ENCODE peak calls at places on chromosomes 12 and 14, in five cellular contexts. One of them, this sample, is unnamed.

GRCh38 chr12:111446631-111447570 is 41.2 kb downstream of the SH2B3 start:
- DNase-seq in iPS DF 19.7: no peak
- DNase-seq in HuH-7.5: no peak
- DNase-seq in HEK293T: no peak
- DNase-seq in IMR-90: no peak
- DNase-seq in this sample: no peak

GRCh38 chr12:26124491-26125450 is at the start of gene BHLHE41:
- DNase-seq in iPS DF 19.7: no peak
- DNase-seq in HuH-7.5: peak; percentile 57
- DNase-seq in HEK293T: peak; percentile 61
- DNase-seq in IMR-90: peak; percentile 36
- DNase-seq in this sample: peak; percentile 30

GRCh38 chr12:67786086-67786485 is 137.5 kb downstream of the DYRK2 start:
- DNase-seq in iPS DF 19.7: no peak
- DNase-seq in HuH-7.5: no peak
- DNase-seq in HEK293T: no peak
- DNase-seq in IMR-90: no peak
- DNase-seq in this sample: no peak

GRCh38 chr14:72010474-72010873 is 78.2 kb downstream of the RGS6 start:
- DNase-seq in iPS DF 19.7: no peak
- DNase-seq in HuH-7.5: no peak
- DNase-seq in HEK293T: no peak
- DNase-seq in IMR-90: no peak
- DNase-seq in this sample: no peak

GRCh38 chr14:101917413-101918124 is 46.8 kb upstream of the DYNC1H1 start:
- DNase-seq in iPS DF 19.7: no peak
- DNase-seq in HuH-7.5: no peak
- DNase-seq in HEK293T: no peak
- DNase-seq in IMR-90: no peak
- DNase-seq in this sample: no peak

GRCh38 chr14:50410921-50411320 is 14.2 kb upstream of the CDKL1 start:
- DNase-seq in iPS DF 19.7: no peak
- DNase-seq in HuH-7.5: no peak
- DNase-seq in HEK293T: no peak
- DNase-seq in IMR-90: peak; percentile 85
- DNase-seq in this sample: no peak

GRCh38 chr12:84336231-84336630 is 576.4 kb downstream of the SLC6A15 start:
- DNase-seq in iPS DF 19.7: no peak
- DNase-seq in HuH-7.5: no peak
- DNase-seq in HEK293T: no peak
- DNase-seq in IMR-90: peak; percentile 18
- DNase-seq in this sample: no peak

GRCh38 chr12:18898469-18898868 is 160.6 kb downstream of the CAPZA3 start:
- DNase-seq in iPS DF 19.7: no peak
- DNase-seq in HuH-7.5: no peak
- DNase-seq in HEK293T: no peak
- DNase-seq in IMR-90: no peak
- DNase-seq in this sample: no peak

GRCh38 chr12:123971449-123971769 is 1.2 kb downstream of the CCDC92 start:
- DNase-seq in iPS DF 19.7: no peak
- DNase-seq in HuH-7.5: no peak
- DNase-seq in HEK293T: no peak
- DNase-seq in IMR-90: no peak
- DNase-seq in this sample: no peak

GRCh38 chr14:50832935-50833607 is 2.1 kb upstream of the NIN start:
- DNase-seq in iPS DF 19.7: no peak
- DNase-seq in HuH-7.5: no peak
- DNase-seq in HEK293T: no peak
- DNase-seq in IMR-90: peak; percentile 11
- DNase-seq in this sample: no peak

GRCh38 chr14:23248601-23249000 is 10.9 kb downstream of the RNF212B start:
- DNase-seq in iPS DF 19.7: no peak
- DNase-seq in HuH-7.5: no peak
- DNase-seq in HEK293T: no peak
- DNase-seq in IMR-90: no peak
- DNase-seq in this sample: no peak

GRCh38 chr14:62956413-62956812 is 88.8 kb downstream of the KCNH5 start:
- DNase-seq in iPS DF 19.7: no peak
- DNase-seq in HuH-7.5: no peak
- DNase-seq in HEK293T: no peak
- DNase-seq in IMR-90: peak; percentile 16
- DNase-seq in this sample: no peak

GRCh38 chr12:88334271-88334670 is 192.2 kb downstream of the TMTC3 start:
- DNase-seq in iPS DF 19.7: peak; percentile 1
- DNase-seq in HuH-7.5: no peak
- DNase-seq in HEK293T: no peak
- DNase-seq in IMR-90: peak; percentile 63
- DNase-seq in this sample: peak; percentile 41

GRCh38 chr12:4120316-4120920 is 153.1 kb upstream of the CCND2 start:
- DNase-seq in iPS DF 19.7: no peak
- DNase-seq in HuH-7.5: no peak
- DNase-seq in HEK293T: no peak
- DNase-seq in IMR-90: no peak
- DNase-seq in this sample: no peak

GRCh38 chr12:48189331-48190125 is 6.1 kb downstream of the CCDC184 start:
- DNase-seq in iPS DF 19.7: no peak
- DNase-seq in HuH-7.5: peak; percentile 65
- DNase-seq in HEK293T: peak; percentile 62
- DNase-seq in IMR-90: peak; percentile 67
- DNase-seq in this sample: peak; percentile 36

GRCh38 chr14:64303471-64303917 is 9.3 kb upstream of the ESR2 start:
- DNase-seq in iPS DF 19.7: peak; percentile 65
- DNase-seq in HuH-7.5: peak; percentile 56
- DNase-seq in HEK293T: peak; percentile 61
- DNase-seq in IMR-90: peak; percentile 68
- DNase-seq in this sample: peak; percentile 20

GRCh38 chr12:101727098-101727497 is 12.2 kb downstream of the SYCP3 start:
- DNase-seq in iPS DF 19.7: no peak
- DNase-seq in HuH-7.5: no peak
- DNase-seq in HEK293T: no peak
- DNase-seq in IMR-90: peak; percentile 13
- DNase-seq in this sample: no peak

GRCh38 chr12:820336-820735 is 68.0 kb downstream of the WNK1 start:
- DNase-seq in iPS DF 19.7: no peak
- DNase-seq in HuH-7.5: no peak
- DNase-seq in HEK293T: no peak
- DNase-seq in IMR-90: no peak
- DNase-seq in this sample: no peak

GRCh38 chr12:114666746-114667668 is 17.0 kb downstream of the TBX3 start:
- DNase-seq in iPS DF 19.7: no peak
- DNase-seq in HuH-7.5: peak; percentile 59
- DNase-seq in HEK293T: no peak
- DNase-seq in IMR-90: no peak
- DNase-seq in this sample: no peak

GRCh38 chr12:127559349-127560040 is 707.5 kb upstream of the TMEM132C start:
- DNase-seq in iPS DF 19.7: peak; percentile 52
- DNase-seq in HuH-7.5: no peak
- DNase-seq in HEK293T: peak; percentile 37
- DNase-seq in IMR-90: peak; percentile 94
- DNase-seq in this sample: peak; percentile 41

GRCh38 chr12:59365133-59365532 is 230.7 kb upstream of the SLC16A7 start:
- DNase-seq in iPS DF 19.7: no peak
- DNase-seq in HuH-7.5: no peak
- DNase-seq in HEK293T: no peak
- DNase-seq in IMR-90: no peak
- DNase-seq in this sample: no peak

GRCh38 chr12:29309320-29309902 is 71.6 kb downstream of the ERGIC2 start:
- DNase-seq in iPS DF 19.7: no peak
- DNase-seq in HuH-7.5: no peak
- DNase-seq in HEK293T: no peak
- DNase-seq in IMR-90: peak; percentile 47
- DNase-seq in this sample: no peak

GRCh38 chr12:77893918-77894317 is 63.2 kb downstream of the NAV3 start:
- DNase-seq in iPS DF 19.7: no peak
- DNase-seq in HuH-7.5: peak; percentile 10
- DNase-seq in HEK293T: no peak
- DNase-seq in IMR-90: peak; percentile 2
- DNase-seq in this sample: peak; percentile 36

GRCh38 chr14:56702515-56702914 is 107.8 kb downstream of the OTX2 start:
- DNase-seq in iPS DF 19.7: no peak
- DNase-seq in HuH-7.5: no peak
- DNase-seq in HEK293T: no peak
- DNase-seq in IMR-90: no peak
- DNase-seq in this sample: no peak

GRCh38 chr14:75968461-75968860 is 13.3 kb downstream of the TGFB3 start:
- DNase-seq in iPS DF 19.7: no peak
- DNase-seq in HuH-7.5: no peak
- DNase-seq in HEK293T: no peak
- DNase-seq in IMR-90: no peak
- DNase-seq in this sample: no peak

GRCh38 chr12:2395352-2395977 is 342.7 kb downstream of the CACNA1C start:
- DNase-seq in iPS DF 19.7: peak; percentile 25
- DNase-seq in HuH-7.5: peak; percentile 72
- DNase-seq in HEK293T: peak; percentile 79
- DNase-seq in IMR-90: peak; percentile 28
- DNase-seq in this sample: no peak

GRCh38 chr12:95318071-95318545 is 100.5 kb downstream of the VEZT start:
- DNase-seq in iPS DF 19.7: no peak
- DNase-seq in HuH-7.5: peak; percentile 34
- DNase-seq in HEK293T: no peak
- DNase-seq in IMR-90: peak; percentile 88
- DNase-seq in this sample: no peak

GRCh38 chr12:7346571-7347225 is 42.8 kb downstream of the ACSM4 start:
- DNase-seq in iPS DF 19.7: no peak
- DNase-seq in HuH-7.5: no peak
- DNase-seq in HEK293T: no peak
- DNase-seq in IMR-90: no peak
- DNase-seq in this sample: no peak

GRCh38 chr14:60981626-60982455 is 796 bp downstream of the SLC38A6 start:
- DNase-seq in iPS DF 19.7: no peak
- DNase-seq in HuH-7.5: peak; percentile 23
- DNase-seq in HEK293T: peak; percentile 10
- DNase-seq in IMR-90: peak; percentile 94
- DNase-seq in this sample: peak; percentile 53